ENCODE peak calls at places on chromosomes 7 and 10, in five cellular contexts. U is Peyer's patch; Q is neural progenitor cell; Y is DND-41; D is CD8-positive, alpha-beta memory T cell. H is an unnamed sample.

GRCh38 chr10:26739087-26739631 is 41.7 kb downstream of the PDSS1 start:
- DNase-seq in U (no peak), Q (no peak), Y (no peak), D (no peak), H (no peak)

GRCh38 chr7:155863721-155864151 is 51.5 kb upstream of the SHH start:
- DNase-seq in U (no peak), Q (no peak), Y (no peak), D (no peak), H (no peak)

GRCh38 chr10:25631471-25631870 is 302.6 kb upstream of the MYO3A start:
- DNase-seq in U (no peak), Q (no peak), Y (no peak), D (no peak), H (no peak)

GRCh38 chr7:67566101-67566500 is 569.5 kb downstream of the TYW1 start:
- DNase-seq in U (no peak), Q (no peak), Y (no peak), D (no peak), H (no peak)

GRCh38 chr7:116801092-116801710 is 61.2 kb upstream of the CAPZA2 start:
- DNase-seq in U (no peak), Q (no peak), Y (no peak), D (no peak), H (no peak)

GRCh38 chr7:124881981-124882380 is 47.6 kb downstream of the POT1 start:
- DNase-seq in U (no peak), Q (no peak), Y (no peak), D (no peak), H (no peak)

GRCh38 chr7:122803323-122803722 is 82.9 kb downstream of the CADPS2 start:
- DNase-seq in U (no peak), Q (peak; percentile 49), Y (no peak), D (no peak), H (no peak)

GRCh38 chr7:77538186-77538907 is 1.3 kb downstream of the PTPN12 start:
- DNase-seq in U (peak; percentile 59), Q (peak; percentile 82), Y (no peak), D (no peak), H (peak; percentile 10)

GRCh38 chr7:116451958-116452729 is 47.4 kb upstream of the CAV2 start:
- DNase-seq in U (no peak), Q (no peak), Y (no peak), D (no peak), H (no peak)

GRCh38 chr7:127566242-127566641 is 19.2 kb downstream of the GCC1 start:
- DNase-seq in U (no peak), Q (no peak), Y (no peak), D (no peak), H (no peak)

GRCh38 chr7:5421626-5422323 is 1.9 kb downstream of the TNRC18 start:
- DNase-seq in U (no peak), Q (peak; percentile 67), Y (peak; percentile 25), D (no peak), H (no peak)

GRCh38 chr7:120709931-120710330 is 148.0 kb downstream of the TSPAN12 start:
- DNase-seq in U (no peak), Q (no peak), Y (no peak), D (no peak), H (no peak)

GRCh38 chr7:50502001-50502684 is 52.0 kb upstream of the FIGNL1 start:
- DNase-seq in U (no peak), Q (no peak), Y (no peak), D (no peak), H (no peak)

GRCh38 chr7:50505553-50505952 is 55.4 kb upstream of the FIGNL1 start:
- DNase-seq in U (no peak), Q (no peak), Y (no peak), D (no peak), H (no peak)

GRCh38 chr7:50499092-50499491 is 48.9 kb upstream of the FIGNL1 start:
- DNase-seq in U (no peak), Q (no peak), Y (no peak), D (no peak), H (no peak)

GRCh38 chr7:50504646-50505546 is 54.7 kb upstream of the FIGNL1 start:
- DNase-seq in U (no peak), Q (no peak), Y (no peak), D (no peak), H (no peak)

DNA sequence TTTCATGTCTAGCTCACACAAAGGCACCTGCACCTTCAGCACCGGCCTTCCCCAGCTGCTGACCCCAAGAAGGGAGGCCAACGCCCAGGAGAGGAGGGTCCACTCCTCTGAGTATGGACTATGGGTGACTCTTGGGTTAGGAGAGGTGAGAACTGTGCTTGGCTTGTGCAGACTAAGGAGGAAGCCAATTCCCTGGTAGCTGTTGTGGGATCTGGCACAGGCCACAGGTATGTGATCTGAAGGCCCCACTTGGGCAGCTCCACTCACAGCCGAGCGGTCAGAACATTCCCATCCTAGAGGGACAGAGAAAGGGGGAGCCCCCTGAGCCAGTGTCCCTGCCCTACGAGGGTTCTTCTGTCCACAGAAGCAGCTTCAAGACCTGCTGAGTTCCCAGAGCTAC is 52.8 kb upstream of the FIGNL1 start:
- DNase-seq in U (no peak), Q (no peak), Y (no peak), D (no peak), H (no peak)
- H3K27ac ChIP-seq in U (peak overlapping the region; percentile 62), Q (no peak overlapping the region), Y (no peak overlapping the region), D (no peak overlapping the region), H (no peak overlapping the region)

GRCh38 chr10:112330607-112331160 is 43.2 kb upstream of the ACSL5 start:
- DNase-seq in U (no peak), Q (no peak), Y (no peak), D (no peak), H (no peak)
- H3K4me3 ChIP-seq in U (no peak overlapping the region), Q (no peak overlapping the region), Y (no peak overlapping the region), D (no peak overlapping the region), H (no peak overlapping the region)

DNA sequence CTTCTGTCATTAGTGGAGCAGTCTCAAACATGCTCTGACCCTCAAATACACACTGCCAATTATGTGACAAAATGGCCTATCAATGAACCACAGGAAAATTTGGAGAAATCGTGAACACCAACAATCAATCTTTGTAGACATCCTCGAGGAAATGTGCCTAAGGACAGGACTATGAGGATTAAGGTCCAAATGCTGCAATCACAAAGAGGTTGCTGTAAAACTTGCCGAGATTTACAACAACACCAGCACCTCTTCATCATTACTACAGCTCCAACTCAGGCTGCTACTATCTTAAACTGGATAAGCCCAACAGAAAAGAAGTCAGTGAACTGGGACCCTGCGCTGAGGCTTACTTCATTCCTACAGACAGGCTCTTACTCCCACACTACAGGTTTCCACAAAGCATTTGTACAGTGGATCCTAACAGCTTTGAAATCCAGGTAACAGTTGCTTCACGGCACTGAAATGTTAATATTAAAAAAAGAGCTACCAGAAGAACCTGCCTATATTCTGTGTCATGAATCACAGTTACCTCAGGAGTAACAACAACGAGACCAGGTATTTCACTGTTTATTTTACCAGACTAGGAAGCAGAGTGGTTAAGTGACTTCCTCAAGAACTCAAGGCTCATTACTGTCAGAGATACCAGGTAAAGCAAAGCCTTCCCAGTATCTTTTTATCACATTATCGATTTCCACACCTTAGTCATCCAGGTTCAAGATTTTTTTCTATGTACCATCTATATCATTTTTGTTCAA is 23.9 kb downstream of the CACUL1 start:
- DNase-seq in U (no peak), Q (no peak), Y (no peak), D (no peak), H (no peak)
- H3K27ac ChIP-seq in U (peak overlapping the region; percentile 55), Q (no peak overlapping the region), Y (no peak overlapping the region), D (no peak overlapping the region), H (no peak overlapping the region)

GRCh38 chr7:1076184-1077072 is 11.5 kb upstream of the GPER1 start:
- DNase-seq in U (no peak), Q (no peak), Y (no peak), D (no peak), H (no peak)
- H3K4me3 ChIP-seq in U (no peak overlapping the region), Q (no peak overlapping the region), Y (no peak overlapping the region), D (no peak overlapping the region), H (no peak overlapping the region)

GRCh38 chr7:2760098-2760889 is 72.3 kb downstream of the AMZ1 start:
- DNase-seq in U (no peak), Q (peak; percentile 74), Y (no peak), D (no peak), H (no peak)
- H3K27ac ChIP-seq in U (peak overlapping the region; percentile 55), Q (no peak overlapping the region), Y (peak overlapping the region; percentile 1), D (no peak overlapping the region), H (no peak overlapping the region)

GRCh38 chr7:18808026-18808425 is 309.4 kb downstream of the TWIST1 start:
- DNase-seq in U (no peak), Q (no peak), Y (no peak), D (no peak), H (no peak)
- H3K4me3 ChIP-seq in U (no peak overlapping the region), Q (no peak overlapping the region), Y (no peak overlapping the region), D (no peak overlapping the region), H (no peak overlapping the region)